ENCODE peak calls at places on chromosomes 4 and X, in six cellular contexts. L, O, R, I, X and Y are unnamed samples.
A peak's percentile ranks its signal among the peaks of the same experiment; 100 is the strongest.

GRCh38 chrX:19776753-19777152 is 110.6 kb downstream of the SH3KBP1 start:
- DNase-seq in L (no peak), O (no peak), I (no peak), R (no peak), X (no peak), Y (no peak)

GRCh38 chr4:85084371-85085170 is 118.1 kb upstream of the WDFY3 start:
- DNase-seq in R (peak; percentile 75), O (no peak), L (peak; percentile 67), I (peak; percentile 20), X (peak; percentile 69), Y (peak; percentile 71)

GRCh38 chr4:8391972-8392371 is 48.6 kb downstream of the ACOX3 start:
- DNase-seq in O (peak; percentile 60), X (no peak), I (no peak), L (peak; percentile 96), R (no peak), Y (no peak)

GRCh38 chrX:136920001-136920400 is 39.5 kb upstream of the RBMX start:
- DNase-seq in L (peak; percentile 50), I (no peak), X (no peak), O (no peak), R (no peak), Y (no peak)

GRCh38 chrX:25721564-25721963 is 416.6 kb upstream of the MAGEB18 start:
- DNase-seq in R (no peak), X (peak; percentile 8), O (no peak), L (peak; percentile 40), I (no peak), Y (no peak)

GRCh38 chr4:48180234-48180633 is 46.2 kb upstream of the TXK start:
- DNase-seq in X (no peak), I (no peak), L (no peak), R (no peak), O (no peak), Y (no peak)

GRCh38 chr4:77538574-77539157 is 67.0 kb upstream of the CXCL13 start:
- DNase-seq in X (no peak), I (no peak), R (peak; percentile 27), O (no peak), L (peak; percentile 5), Y (no peak)

GRCh38 chr4:127236875-127237274 is 395.9 kb upstream of the INTU start:
- DNase-seq in R (no peak), O (no peak), I (no peak), L (no peak), X (no peak), Y (no peak)

GRCh38 chr4:5746829-5747745 is 36.1 kb downstream of the EVC start:
- DNase-seq in X (no peak), O (no peak), I (no peak), L (peak; percentile 70), R (no peak), Y (no peak)

GRCh38 chrX:28188526-28188925 is 207.3 kb upstream of the DCAF8L1 start:
- DNase-seq in X (no peak), O (no peak), R (peak; percentile 4), L (no peak), I (no peak), Y (no peak)

GRCh38 chrX:131895002-131895401 is 128.1 kb upstream of the STK26 start:
- DNase-seq in O (no peak), X (peak; percentile 58), I (no peak), R (no peak), L (no peak), Y (no peak)

GRCh38 chr4:33470805-33471204 is 2750.6 kb downstream of the PCDH7 start:
- DNase-seq in I (no peak), R (no peak), X (no peak), O (no peak), L (no peak), Y (no peak)

GRCh38 chr4:11415409-11416070 is 13.2 kb downstream of the HS3ST1 start:
- DNase-seq in R (no peak), I (no peak), O (no peak), X (no peak), L (no peak), Y (no peak)

GRCh38 chr4:11420327-11420726 is 8.4 kb downstream of the HS3ST1 start:
- DNase-seq in O (no peak), R (no peak), X (no peak), I (no peak), L (no peak), Y (no peak)

GRCh38 chr4:11416071-11416766 is 12.5 kb downstream of the HS3ST1 start:
- DNase-seq in L (no peak), X (no peak), I (no peak), R (no peak), O (no peak), Y (no peak)

GRCh38 chr4:11418610-11419009 is 10.1 kb downstream of the HS3ST1 start:
- DNase-seq in O (no peak), I (no peak), R (no peak), L (peak; percentile 21), X (peak; percentile 1), Y (no peak)

GRCh38 chr4:11416767-11417113 is 12.0 kb downstream of the HS3ST1 start:
- DNase-seq in R (no peak), X (no peak), O (no peak), I (no peak), L (no peak), Y (no peak)
- H3K9ac ChIP-seq in R (no peak overlapping the region), X (no peak overlapping the region), O (no peak overlapping the region), I (no peak overlapping the region), L (no peak overlapping the region), Y (no peak overlapping the region)

GRCh38 chr4:88674565-88674964 is 23.1 kb downstream of the NAP1L5 start:
- DNase-seq in R (no peak), O (no peak), X (no peak), I (no peak), L (no peak), Y (no peak)
- H3K27ac ChIP-seq in R (no peak overlapping the region), O (no peak overlapping the region), X (no peak overlapping the region), I (peak overlapping the region; percentile 41), L (no peak overlapping the region), Y (no peak overlapping the region)

DNA sequence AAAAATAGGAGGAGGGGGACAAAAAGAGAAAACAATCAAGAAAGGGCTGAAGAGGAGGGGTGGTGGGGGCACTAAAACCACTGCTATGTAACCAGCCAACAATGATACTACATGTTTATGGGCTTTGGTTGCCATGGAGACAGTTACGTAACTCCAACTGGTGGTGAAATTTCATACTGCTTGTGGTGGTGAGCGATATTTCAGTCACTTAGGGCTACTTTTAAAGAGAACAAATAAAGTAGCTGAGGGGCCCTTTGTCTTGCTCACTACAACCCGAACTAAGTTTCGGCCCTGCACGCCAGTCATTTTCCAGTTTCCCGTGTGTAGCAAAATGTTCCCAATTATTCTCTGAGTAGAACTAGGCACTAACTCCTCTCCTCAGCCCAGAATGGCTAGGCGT is 275.2 kb upstream of the EDA2R start:
- DNase-seq in R (no peak), L (no peak), I (no peak), O (no peak), X (no peak), Y (peak; percentile 56)
- TF ChIP-seq POLR2AphosphoS5 in R (no peak), L (no peak), I (no peak), O (no peak), X (no peak), Y (no peak)

GRCh38 chr4:165378398-165378762 is 428 bp upstream of the CPE start:
- DNase-seq in X (no peak), O (no peak), R (no peak), L (no peak), I (no peak), Y (no peak)
- H3K9ac ChIP-seq in X (no peak overlapping the region), O (no peak overlapping the region), R (peak overlapping the region; percentile 55), L (peak overlapping the region; percentile 28), I (no peak overlapping the region), Y (no peak overlapping the region)

DNA sequence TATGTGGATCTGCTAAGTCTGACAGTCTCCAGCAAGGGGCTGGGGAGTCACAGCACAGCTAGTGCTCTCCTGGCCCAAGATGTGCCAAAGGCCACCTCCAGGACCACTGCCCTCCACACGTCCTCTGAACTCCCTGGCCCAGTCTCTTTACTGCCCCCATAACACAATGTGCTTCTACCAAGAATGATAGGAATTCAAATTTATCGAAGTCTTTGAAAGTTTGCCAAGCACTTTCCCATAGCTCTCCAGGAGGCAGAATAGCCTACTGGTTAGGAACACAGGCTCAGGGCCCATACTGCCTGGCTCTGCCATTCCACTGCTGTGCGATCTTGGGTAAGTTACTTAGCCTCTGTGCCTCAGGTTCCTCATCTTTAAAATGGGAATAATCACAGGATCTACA is 86.7 kb downstream of the NHSL2 start:
- DNase-seq in X (no peak), O (no peak), L (no peak), R (no peak), I (no peak), Y (no peak)
- H3K27ac ChIP-seq in X (no peak overlapping the region), O (no peak overlapping the region), L (no peak overlapping the region), R (no peak overlapping the region), I (no peak overlapping the region), Y (no peak overlapping the region)

GRCh38 chr4:15011166-15011565 is 8.9 kb downstream of the CPEB2 start:
- DNase-seq in I (no peak), L (no peak), O (no peak), R (no peak), X (no peak), Y (no peak)
- TF ChIP-seq POLR2AphosphoS5 in I (no peak), L (no peak), O (no peak), R (no peak), X (no peak), Y (no peak)

GRCh38 chr4:186982160-186982559 is 258.5 kb upstream of the FAT1 start:
- DNase-seq in R (no peak), L (no peak), X (no peak), I (no peak), O (no peak), Y (no peak)

GRCh38 chr4:186981161-186981560 is 257.5 kb upstream of the FAT1 start:
- DNase-seq in R (no peak), X (no peak), O (no peak), L (no peak), I (no peak), Y (no peak)

GRCh38 chr4:186979966-186980745 is 256.5 kb upstream of the FAT1 start:
- DNase-seq in L (no peak), O (no peak), R (no peak), I (no peak), X (no peak), Y (no peak)
- H3K9ac ChIP-seq in L (no peak overlapping the region), O (no peak overlapping the region), R (no peak overlapping the region), I (no peak overlapping the region), X (no peak overlapping the region), Y (no peak overlapping the region)

DNA sequence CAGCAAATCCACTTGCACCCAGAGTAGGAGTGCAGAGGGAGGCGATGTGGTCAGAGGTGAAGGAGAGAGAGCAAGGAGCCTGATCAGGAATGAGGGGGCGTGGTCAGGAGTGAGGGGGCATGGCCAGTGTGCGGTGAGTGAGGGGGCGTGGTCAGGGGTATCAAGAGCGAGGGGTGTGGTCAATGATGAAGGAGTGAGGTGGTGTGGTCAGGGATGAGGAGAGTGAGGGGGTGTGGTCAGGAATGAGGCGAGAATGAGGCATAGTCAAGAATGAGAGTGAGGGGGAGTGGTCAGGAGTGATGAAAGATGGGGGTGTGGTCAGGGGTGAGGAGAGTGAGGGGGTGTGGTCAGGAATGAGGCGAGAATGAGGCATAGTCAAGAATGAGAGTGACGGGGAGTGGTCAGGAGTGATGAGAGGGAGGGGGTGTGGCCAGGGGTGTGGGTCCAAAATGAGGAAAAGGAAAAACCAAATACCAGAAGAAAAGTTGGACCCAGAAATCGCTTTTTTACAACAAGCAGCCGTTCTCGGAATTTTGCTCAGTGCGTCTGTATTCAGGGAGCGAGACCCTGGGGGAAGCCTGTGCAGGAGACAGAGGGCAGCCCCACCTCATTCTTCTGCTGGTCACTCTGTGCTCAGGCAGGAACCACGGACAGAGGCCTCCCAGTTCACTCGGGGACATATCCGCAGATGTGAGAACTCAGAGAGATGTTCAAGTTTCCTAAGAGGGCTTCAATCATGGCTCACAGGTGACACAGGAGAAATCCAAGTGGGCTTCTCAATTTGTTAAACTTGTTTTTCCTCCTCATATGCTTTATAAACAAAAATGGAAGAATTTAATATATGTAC is 47.5 kb downstream of the MAGEA1 start:
- DNase-seq in R (peak; percentile 67), L (no peak), I (no peak), X (peak; percentile 96), O (no peak), Y (no peak)
- H3K27ac ChIP-seq in R (no peak overlapping the region), L (no peak overlapping the region), I (no peak overlapping the region), X (peak overlapping the region; percentile 76), O (no peak overlapping the region), Y (no peak overlapping the region)